ENCODE peak calls at places on chromosome 21, in seven cellular contexts. Z is trophoblast cell, R is mesenchymal stem cell, Q is H9, S is IMR-90, E is neuronal stem cell, D is H1. B is an unnamed sample. For H3K79me1, the result is how much of the 10 kb centered on the place peaks cover.

GRCh38 chr21:38170283-38170682 is 86.5 kb upstream of the KCNJ15 start:
- DNase-seq in Z (peak), R (peak), Q (peak), S (peak), E (no peak), D (peak), B (peak)

GRCh38 chr21:40139636-40140035 is 272.4 kb downstream of the PCP4 start:
- DNase-seq in Z (no peak), R (no peak), Q (no peak), S (no peak), E (no peak), D (no peak), B (no peak)

GRCh38 chr21:38806153-38806941 is 618 bp downstream of the ETS2 start:
- DNase-seq in Z (no peak), R (no peak), Q (no peak), S (no peak), E (peak), D (no peak), B (no peak)

GRCh38 chr21:26849428-26850115 is 4.4 kb upstream of the ADAMTS1 start:
- DNase-seq in Z (no peak), R (peak), Q (no peak), S (peak), E (peak), D (no peak), B (peak)

GRCh38 chr21:36847189-36847588 is 119.3 kb downstream of the HLCS start:
- DNase-seq in Z (peak), R (peak), Q (no peak), S (peak), E (no peak), D (no peak), B (peak)

GRCh38 chr21:43373387-43374227 is 53.3 kb downstream of the SIK1 start:
- DNase-seq in Z (no peak), R (no peak), Q (no peak), S (no peak), E (no peak), D (no peak), B (no peak)

GRCh38 chr21:38569733-38570132 is 71.5 kb upstream of the ERG start:
- DNase-seq in Z (no peak), R (no peak), Q (no peak), S (no peak), E (no peak), D (no peak), B (no peak)

GRCh38 chr21:43192501-43193081 is 23.8 kb downstream of the CRYAA start:
- DNase-seq in Z (no peak), R (no peak), Q (no peak), S (no peak), E (no peak), D (no peak), B (no peak)

GRCh38 chr21:27674037-27674436 is 707.1 kb upstream of the ADAMTS5 start:
- DNase-seq in Z (no peak), R (peak), Q (no peak), S (peak), E (no peak), D (no peak), B (no peak)

GRCh38 chr21:32889596-32889995 is 118.0 kb upstream of the PAXBP1 start:
- DNase-seq in Z (no peak), R (no peak), Q (no peak), S (no peak), E (no peak), D (no peak), B (no peak)

GRCh38 chr21:28066051-28066450 is 926.6 kb downstream of the LTN1 start:
- DNase-seq in Z (no peak), R (no peak), Q (no peak), S (peak), E (no peak), D (no peak), B (no peak)

GRCh38 chr21:40622531-40622930 is 224.4 kb downstream of the DSCAM start:
- DNase-seq in Z (no peak), R (no peak), Q (no peak), S (no peak), E (no peak), D (no peak), B (no peak)

GRCh38 chr21:28834335-28835238 is 158.1 kb downstream of the LTN1 start:
- DNase-seq in Z (no peak), R (no peak), Q (no peak), S (no peak), E (no peak), D (no peak), B (peak)

GRCh38 chr21:19981938-19982337 is 1016.3 kb upstream of the NCAM2 start:
- DNase-seq in Z (no peak), R (no peak), Q (no peak), S (no peak), E (no peak), D (no peak), B (peak)

GRCh38 chr21:30227128-30227527 is 11.2 kb upstream of the CLDN8 start:
- DNase-seq in Z (no peak), R (peak), Q (no peak), S (no peak), E (no peak), D (no peak), B (no peak)

GRCh38 chr21:38486221-38486620 is 12.1 kb downstream of the ERG start:
- DNase-seq in Z (peak), R (peak), Q (no peak), S (peak), E (no peak), D (no peak), B (no peak)

GRCh38 chr21:38853421-38853919 is 47.7 kb downstream of the ETS2 start:
- DNase-seq in Z (peak), R (peak), Q (no peak), S (peak), E (no peak), D (no peak), B (no peak)

GRCh38 chr21:18053151-18053550 is 191.5 kb upstream of the CHODL start:
- DNase-seq in Z (no peak), R (no peak), Q (no peak), S (no peak), E (no peak), D (no peak), B (no peak)

GRCh38 chr21:39317134-39318090 is 4.0 kb upstream of the BRWD1 start:
- DNase-seq in Z (peak), R (no peak), Q (no peak), S (no peak), E (no peak), D (no peak), B (no peak)

GRCh38 chr21:17527240-17527639 is 14.4 kb downstream of the CXADR start:
- DNase-seq in Z (no peak), R (peak), Q (no peak), S (peak), E (no peak), D (no peak), B (peak)

GRCh38 chr21:30234050-30234449 is 18.2 kb upstream of the CLDN8 start:
- DNase-seq in Z (no peak), R (no peak), Q (no peak), S (no peak), E (no peak), D (no peak), B (no peak)

GRCh38 chr21:39196838-39197237 is 13.6 kb upstream of the PSMG1 start:
- DNase-seq in Z (no peak), R (no peak), Q (no peak), S (no peak), E (no peak), D (no peak), B (no peak)

GRCh38 chr21:39082656-39083376 is 100.4 kb downstream of the PSMG1 start:
- DNase-seq in Z (peak), R (no peak), Q (peak), S (no peak), E (no peak), D (no peak), B (peak)

GRCh38 chr21:43195131-43196021 is 26.6 kb downstream of the CRYAA start:
- DNase-seq in Z (no peak), R (peak), Q (peak), S (no peak), E (no peak), D (no peak), B (no peak)

GRCh38 chr21:18617291-18617690 is 213.7 kb upstream of the TMPRSS15 start:
- DNase-seq in Z (no peak), R (no peak), Q (no peak), S (no peak), E (no peak), D (no peak), B (peak)

GRCh38 chr21:28754127-28754611 is 238.5 kb downstream of the LTN1 start:
- DNase-seq in Z (peak), R (no peak), Q (no peak), S (peak), E (no peak), D (no peak), B (peak)

GRCh38 chr21:37159053-37159776 is 86.2 kb downstream of the TTC3 start:
- DNase-seq in Z (no peak), R (peak), Q (no peak), S (peak), E (no peak), D (no peak), B (no peak)

GRCh38 chr21:39057121-39057520 is 126.1 kb downstream of the PSMG1 start:
- DNase-seq in Z (no peak), R (no peak), Q (no peak), S (no peak), E (no peak), D (no peak), B (no peak)

GRCh38 chr21:32772281-32773047 is 909 bp upstream of the PAXBP1 start:
- DNase-seq in Z (peak), R (peak), Q (no peak), S (peak), E (peak), D (no peak), B (peak)

GRCh38 chr21:26777166-26777565 is 68.0 kb downstream of the ADAMTS1 start:
- DNase-seq in Z (no peak), R (no peak), Q (no peak), S (peak), E (no peak), D (no peak), B (no peak)

GRCh38 chr21:25457411-25457810 is 149.9 kb downstream of the MRPL39 start:
- DNase-seq in Z (no peak), R (peak), Q (no peak), S (peak), E (no peak), D (no peak), B (no peak)

GRCh38 chr21:25458484-25458883 is 148.8 kb downstream of the MRPL39 start:
- DNase-seq in Z (no peak), R (no peak), Q (no peak), S (no peak), E (no peak), D (no peak), B (no peak)

GRCh38 chr21:25456672-25457071 is 150.6 kb downstream of the MRPL39 start:
- DNase-seq in Z (no peak), R (no peak), Q (no peak), S (peak), E (no peak), D (no peak), B (no peak)

GRCh38 chr21:25459365-25459764 is 147.9 kb downstream of the MRPL39 start:
- DNase-seq in Z (no peak), R (no peak), Q (no peak), S (no peak), E (no peak), D (no peak), B (no peak)

GRCh38 chr21:25457946-25458345 is 149.3 kb downstream of the MRPL39 start:
- DNase-seq in Z (no peak), R (no peak), Q (no peak), S (no peak), E (no peak), D (no peak), B (no peak)
- H2BK5ac ChIP-seq in Z (no peak), R (no peak), Q (no peak), S (no peak), E (no peak), D (no peak), B (no peak)

GRCh38 chr21:35578831-35579470 is 481.4 kb downstream of the SETD4 start:
- DNase-seq in Z (no peak), R (peak), Q (no peak), S (peak), E (no peak), D (no peak), B (no peak)
- H3K79me1 ChIP-seq in Z (under half), R (under half), Q (under half), S (under half), E (under half), D (under half), B (under half)

DNA sequence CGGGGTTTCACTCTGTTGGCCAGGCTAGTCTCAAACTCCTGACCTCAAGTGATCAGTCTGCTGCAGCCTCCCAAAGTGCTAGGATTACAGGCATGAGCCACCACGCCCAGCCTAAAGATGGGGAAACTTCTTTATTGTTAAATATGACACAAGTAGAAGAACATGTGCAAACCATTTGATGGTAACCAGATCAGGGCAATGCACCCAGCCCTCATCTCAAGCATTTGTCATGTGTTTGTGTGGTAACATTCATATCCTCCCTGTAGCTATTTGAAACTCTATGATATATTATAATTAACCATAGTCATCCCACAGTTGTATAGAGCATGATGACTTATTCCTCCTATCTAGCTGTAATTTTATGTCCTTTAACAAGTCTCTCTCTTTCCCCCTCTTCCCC is 119.5 kb upstream of the TMPRSS2 start:
- DNase-seq in Z (no peak), R (no peak), Q (no peak), S (peak), E (no peak), D (no peak), B (no peak)
- H3K27ac ChIP-seq in Z (no peak), R (no peak), Q (no peak), S (no peak), E (no peak), D (no peak), B (no peak)

GRCh38 chr21:31731112-31731801 is 661 bp downstream of the SCAF4 start:
- DNase-seq in Z (peak), R (no peak), Q (peak), S (no peak), E (peak), D (no peak), B (peak)

GRCh38 chr21:31732538-31732864 is 583 bp upstream of the SCAF4 start:
- DNase-seq in Z (no peak), R (no peak), Q (no peak), S (no peak), E (no peak), D (no peak), B (no peak)

GRCh38 chr21:31731802-31732537 is at the start of gene SCAF4:
- DNase-seq in Z (peak), R (peak), Q (peak), S (peak), E (peak), D (peak), B (peak)

GRCh38 chr21:31733521-31734149 is 1.7 kb upstream of the SCAF4 start:
- DNase-seq in Z (no peak), R (no peak), Q (no peak), S (peak), E (no peak), D (no peak), B (peak)

GRCh38 chr21:31732891-31733520 is 1.1 kb upstream of the SCAF4 start:
- DNase-seq in Z (no peak), R (no peak), Q (peak), S (peak), E (no peak), D (no peak), B (peak)
- H2BK5ac ChIP-seq in Z (no peak), R (no peak), Q (no peak), S (peak), E (no peak), D (peak), B (no peak)

DNA sequence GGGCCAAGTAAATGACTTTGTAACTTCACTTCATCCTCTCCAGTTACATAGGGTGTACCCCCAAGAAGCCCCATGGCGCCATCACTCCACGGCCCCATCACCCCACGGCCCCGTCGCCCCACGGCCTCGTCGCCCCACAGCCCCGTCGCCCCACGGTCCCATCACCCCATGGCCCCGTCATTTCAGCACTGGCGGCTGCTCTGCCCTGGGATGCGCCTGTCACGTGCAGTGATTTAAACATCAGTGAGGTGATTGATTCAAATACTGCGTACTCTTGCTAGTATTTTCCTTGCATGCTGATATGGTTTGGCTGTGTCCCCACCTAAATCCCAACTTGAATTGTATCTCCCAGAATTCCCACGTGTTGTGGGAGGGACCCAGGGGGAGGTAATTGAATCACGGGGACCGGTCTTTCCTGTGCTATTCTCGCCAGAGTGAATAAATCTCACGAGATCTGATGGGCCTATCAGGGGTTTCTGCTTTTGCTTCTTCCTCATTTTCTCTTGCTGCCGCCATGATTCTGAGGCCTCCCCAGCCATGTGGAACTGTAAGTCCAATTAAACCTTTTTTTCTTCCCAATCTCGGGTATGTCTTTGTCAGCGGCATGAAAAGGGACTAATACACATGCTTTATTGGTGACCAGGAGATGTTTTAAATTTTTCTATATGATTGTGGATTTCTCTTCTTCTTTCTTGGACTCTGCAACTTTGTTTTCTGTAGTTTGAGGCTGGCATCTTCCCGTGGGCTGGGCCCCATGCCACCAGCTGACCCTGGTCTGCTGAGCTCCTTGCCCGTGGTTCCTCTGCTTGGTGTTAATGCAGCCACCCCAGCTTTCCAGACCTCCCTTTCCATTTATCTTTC is 50.1 kb upstream of the PCBP3 start:
- DNase-seq in Z (no peak), R (no peak), Q (no peak), S (no peak), E (no peak), D (no peak), B (no peak)
- H3K79me1 ChIP-seq in Z (under half), R (under half), Q (under half), S (under half), E (under half), D (under half), B (under half)

GRCh38 chr21:14603202-14603601 is 57.1 kb upstream of the SAMSN1 start:
- DNase-seq in Z (no peak), R (peak), Q (no peak), S (peak), E (no peak), D (no peak), B (no peak)
- H3K27ac ChIP-seq in Z (no peak), R (no peak), Q (no peak), S (no peak), E (no peak), D (no peak), B (no peak)

GRCh38 chr21:15732996-15733329 is 3.2 kb downstream of the USP25 start:
- DNase-seq in Z (no peak), R (no peak), Q (no peak), S (no peak), E (no peak), D (no peak), B (no peak)
- H2BK5ac ChIP-seq in Z (no peak), R (no peak), Q (no peak), S (no peak), E (no peak), D (no peak), B (no peak)

DNA sequence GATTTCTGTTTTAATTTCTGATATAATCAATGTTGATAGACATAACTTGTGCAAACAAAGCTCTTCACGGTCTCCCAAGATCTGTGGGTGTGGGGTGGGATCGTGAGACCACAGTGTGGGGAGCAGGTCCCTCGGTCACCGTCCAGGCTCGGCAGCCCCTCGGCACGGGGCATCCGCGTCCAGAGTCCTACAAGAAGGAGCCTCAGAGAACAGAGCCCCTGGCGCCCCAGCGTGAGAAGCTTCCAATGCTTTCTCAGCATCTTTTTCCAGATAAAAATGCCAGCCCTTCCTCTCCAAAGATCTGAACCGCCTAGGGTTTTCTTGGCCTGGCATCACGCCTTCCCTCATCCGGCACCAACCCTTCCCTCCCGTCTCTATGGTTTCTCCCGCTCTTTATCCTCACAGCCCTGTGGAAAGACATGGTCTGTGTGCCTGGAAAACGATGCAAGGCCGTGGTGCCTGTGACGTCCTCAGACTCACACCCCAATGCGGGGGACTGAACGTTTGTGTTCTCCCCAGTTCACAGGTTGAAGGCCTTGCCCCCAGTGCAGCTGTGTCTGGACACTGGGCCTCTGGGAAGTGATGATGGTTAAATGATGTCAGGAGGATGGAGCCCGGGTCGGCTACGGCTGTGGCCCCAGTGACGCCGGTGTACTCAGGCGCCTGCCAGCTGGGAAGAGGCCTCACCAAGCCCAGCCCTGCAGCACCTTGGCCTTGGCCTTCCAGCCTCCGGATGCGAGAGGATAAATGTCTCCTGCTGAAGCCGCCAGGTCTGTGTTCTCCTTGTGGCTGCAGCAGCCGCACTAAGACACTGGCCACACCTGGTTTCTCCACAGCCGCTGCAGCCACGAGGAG is 45.9 kb upstream of the COL6A2 start:
- DNase-seq in Z (no peak), R (no peak), Q (no peak), S (no peak), E (no peak), D (no peak), B (no peak)
- H3K79me1 ChIP-seq in Z (under half), R (under half), Q (under half), S (half or more), E (under half), D (under half), B (under half)

DNA sequence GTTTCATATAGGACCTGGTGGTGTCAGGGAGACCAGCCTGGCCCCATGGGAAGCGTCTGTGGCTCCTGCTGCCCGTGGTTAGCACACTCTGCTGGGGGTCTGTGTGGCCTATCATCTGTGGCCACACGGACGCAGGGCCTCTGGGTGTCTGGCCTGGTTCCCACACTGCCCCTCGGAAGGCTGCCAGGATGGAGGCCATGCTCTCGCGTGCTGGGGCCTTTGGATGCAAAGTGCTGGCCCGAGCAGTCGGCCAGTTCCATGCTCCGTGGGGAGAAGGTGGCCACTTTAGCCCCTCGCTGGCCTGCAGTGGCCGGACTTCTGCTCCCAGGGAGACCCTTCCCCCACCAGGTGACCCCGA is 20.8 kb upstream of the LRRC3 start:
- DNase-seq in Z (no peak), R (no peak), Q (no peak), S (no peak), E (no peak), D (no peak), B (no peak)
- H3K27ac ChIP-seq in Z (no peak), R (no peak), Q (no peak), S (no peak), E (no peak), D (no peak), B (no peak)

GRCh38 chr21:34004013-34004938 is 69.1 kb upstream of the MRPS6 start:
- DNase-seq in Z (no peak), R (no peak), Q (no peak), S (peak), E (no peak), D (no peak), B (no peak)
- H2BK5ac ChIP-seq in Z (no peak), R (no peak), Q (no peak), S (peak), E (no peak), D (no peak), B (no peak)